ENCODE peak calls at places on chromosomes 4 and X, in five cellular contexts. K is CD14-positive monocyte, Z is fibroblast of the aortic adventitia, Y is esophagus squamous epithelium, J is nephron progenitor cell. T is an unnamed sample.

GRCh38 chr4:188408244-188409067 is 269.2 kb downstream of the TRIML1 start:
- DNase-seq in Y (no peak), J (no peak), Z (no peak), K (no peak), T (no peak)

GRCh38 chr4:22170353-22170752 is 221.8 kb upstream of the KCNIP4 start:
- DNase-seq in Y (no peak), J (no peak), Z (peak), K (no peak), T (no peak)

GRCh38 chr4:77849278-77849965 is 13.2 kb upstream of the MRPL1 start:
- DNase-seq in Z (no peak), Y (no peak), K (no peak), J (no peak), T (no peak)

GRCh38 chrX:39832211-39832610 is 265.5 kb downstream of the BCOR start:
- DNase-seq in J (no peak), K (no peak), Z (no peak), Y (no peak), T (no peak)

GRCh38 chr4:118124977-118125376 is 90.7 kb downstream of the NDST3 start:
- DNase-seq in Z (no peak), J (no peak), Y (no peak), K (no peak), T (no peak)

GRCh38 chrX:44945736-44946135 is 72.7 kb downstream of the KDM6A start:
- DNase-seq in K (no peak), Z (no peak), Y (no peak), J (no peak), T (no peak)

GRCh38 chr4:40672528-40673522 is 43.2 kb upstream of the RBM47 start:
- DNase-seq in Z (peak), K (peak), J (no peak), Y (no peak), T (no peak)

GRCh38 chr4:15116509-15117079 is 114.3 kb downstream of the CPEB2 start:
- DNase-seq in K (no peak), Z (no peak), Y (no peak), J (no peak), T (no peak)

GRCh38 chrX:10190367-10190766 is 33.6 kb downstream of the CLCN4 start:
- DNase-seq in J (peak), Z (peak), Y (no peak), K (no peak), T (no peak)

GRCh38 chr4:123248260-123248659 is 148.3 kb upstream of the SPRY1 start:
- DNase-seq in K (no peak), Z (peak), J (no peak), Y (no peak), T (no peak)

GRCh38 chr4:149176019-149176418 is 639.6 kb downstream of the IQCM start:
- DNase-seq in J (no peak), Z (no peak), Y (no peak), K (no peak), T (no peak)

GRCh38 chrX:66004928-66005831 is 34.7 kb downstream of the VSIG4 start:
- DNase-seq in Z (no peak), J (no peak), Y (no peak), K (no peak), T (no peak)

GRCh38 chrX:57313583-57314215 is 27.2 kb downstream of the FAAH2 start:
- DNase-seq in K (no peak), Y (no peak), Z (no peak), J (no peak), T (no peak)

GRCh38 chr4:56464581-56464980 is 2.8 kb upstream of the SRP72 start:
- DNase-seq in J (no peak), Y (no peak), K (no peak), Z (no peak), T (no peak)

GRCh38 chr4:138175337-138175794 is 66.8 kb downstream of the SLC7A11 start:
- DNase-seq in Y (no peak), J (no peak), Z (peak), K (no peak), T (no peak)

GRCh38 chr4:140048419-140049022 is 105.5 kb downstream of the MAML3 start:
- DNase-seq in K (no peak), Z (no peak), Y (no peak), J (no peak), T (no peak)

GRCh38 chr4:5865896-5866599 is 26.8 kb downstream of the CRMP1 start:
- DNase-seq in Z (no peak), J (no peak), K (no peak), Y (no peak), T (no peak)

GRCh38 chr4:42767669-42768068 is 110.8 kb upstream of the ATP8A1 start:
- DNase-seq in Y (no peak), K (no peak), J (no peak), Z (no peak), T (no peak)

GRCh38 chr4:107035711-107036601 is at the start of gene DKK2:
- DNase-seq in K (no peak), Y (no peak), Z (peak), J (peak), T (no peak)

GRCh38 chr4:139666735-139667266 is 1.2 kb downstream of the MGST2 start:
- DNase-seq in K (no peak), J (peak), Y (no peak), Z (peak), T (no peak)

GRCh38 chrX:129726307-129727111 is 12.3 kb upstream of the XPNPEP2 start:
- DNase-seq in Z (peak), Y (no peak), J (peak), K (no peak), T (peak)

GRCh38 chr4:152894673-152895072 is 41.5 kb upstream of the FHDC1 start:
- DNase-seq in J (no peak), Y (no peak), Z (peak), K (no peak), T (no peak)

GRCh38 chr4:128716325-128716724 is 93.2 kb upstream of the JADE1 start:
- DNase-seq in K (no peak), Y (no peak), Z (peak), J (no peak), T (no peak)

GRCh38 chrX:40471965-40472648 is 108.7 kb upstream of the ATP6AP2 start:
- DNase-seq in J (peak), K (no peak), Z (peak), Y (no peak), T (no peak)

GRCh38 chr4:125732682-125733081 is 417.9 kb downstream of the FAT4 start:
- DNase-seq in K (no peak), Y (no peak), J (no peak), Z (no peak), T (no peak)

GRCh38 chrX:19174401-19175025 is 52.2 kb upstream of the ADGRG2 start:
- DNase-seq in J (no peak), Z (peak), Y (no peak), K (no peak), T (no peak)

GRCh38 chr4:3745886-3746656 is 20.1 kb upstream of the ADRA2C start:
- DNase-seq in Y (no peak), J (no peak), Z (no peak), K (no peak), T (no peak)

GRCh38 chr4:148951346-148951745 is 509.1 kb upstream of the NR3C2 start:
- DNase-seq in Z (no peak), J (no peak), K (no peak), Y (no peak), T (no peak)

GRCh38 chr4:37561803-37562207 is 124.4 kb downstream of the RELL1 start:
- DNase-seq in Y (no peak), Z (peak), J (no peak), K (no peak), T (no peak)

GRCh38 chr4:17577660-17578481 is 873 bp downstream of the LAP3 start:
- DNase-seq in Y (no peak), K (no peak), Z (peak), J (peak), T (peak)

GRCh38 chr4:161376275-161376674 is 787.5 kb downstream of the FSTL5 start:
- DNase-seq in J (no peak), Y (no peak), Z (no peak), K (no peak), T (no peak)

GRCh38 chrX:36431819-36432218 is 512.3 kb downstream of the CFAP47 start:
- DNase-seq in Z (no peak), K (no peak), Y (no peak), J (no peak), T (no peak)

DNA sequence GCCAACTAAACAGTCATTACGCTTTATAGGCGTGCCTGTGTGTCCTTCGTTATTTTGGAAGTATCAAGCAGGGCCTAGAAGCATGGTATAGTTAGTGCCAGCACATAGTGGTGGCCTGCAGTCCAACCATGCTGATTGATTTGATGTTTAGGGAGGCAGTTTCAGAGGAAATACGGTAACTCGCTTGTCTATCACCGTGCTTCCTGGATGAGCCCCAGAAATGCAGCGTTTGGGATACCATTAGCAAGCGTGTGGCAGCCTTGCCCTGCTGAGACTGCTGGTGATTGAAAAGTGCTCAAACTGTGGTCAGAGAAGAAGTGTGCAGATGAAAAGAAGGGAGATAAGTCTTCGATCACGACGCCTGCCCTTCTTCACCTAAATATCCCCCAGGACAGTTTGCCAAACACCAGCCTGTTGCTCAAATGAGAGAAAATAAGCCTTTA is 158.4 kb downstream of the CHIC2 start:
- DNase-seq in Y (no peak), J (peak), K (no peak), Z (peak), T (no peak)
- TF ChIP-seq CTCF in Y (no peak), J (no peak), K (no peak), Z (no peak), T (no peak)

DNA sequence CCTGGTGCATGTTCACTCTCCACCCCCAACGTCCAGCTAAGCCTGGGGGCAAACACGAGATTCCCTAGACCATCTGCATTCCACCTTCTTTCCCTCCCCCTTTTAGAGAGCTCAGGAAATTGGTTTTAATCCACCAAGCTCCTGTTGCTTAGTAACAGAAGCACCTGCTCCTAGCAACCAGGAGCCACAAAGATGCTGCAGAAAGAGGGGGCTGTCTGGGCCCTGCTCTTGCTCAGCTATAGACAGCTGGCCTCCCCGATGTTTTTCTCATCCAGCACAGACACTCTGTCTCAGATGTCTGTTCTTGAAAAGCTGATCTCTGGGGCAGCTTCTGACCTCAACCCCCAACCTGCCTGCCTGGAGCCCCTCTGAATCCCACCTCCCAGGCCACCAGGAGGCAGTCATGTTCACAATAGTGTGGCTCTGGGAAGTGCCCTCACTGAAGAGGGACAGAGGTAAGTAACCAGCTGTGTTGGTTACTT is 71.5 kb downstream of the SLC16A2 start:
- DNase-seq in Z (no peak), K (no peak), J (peak), Y (no peak), T (no peak)
- TF ChIP-seq CTCF in Z (no peak), K (no peak), J (no peak), Y (no peak), T (no peak)

GRCh38 chr4:57635900-57636299 is 525.7 kb upstream of the IGFBP7 start:
- DNase-seq in J (no peak), Y (no peak), K (no peak), Z (no peak), T (no peak)

GRCh38 chr4:57640391-57641100 is 530.4 kb upstream of the IGFBP7 start:
- DNase-seq in J (no peak), Z (no peak), Y (no peak), K (no peak), T (no peak)

GRCh38 chr4:57639566-57640328 is 529.6 kb upstream of the IGFBP7 start:
- DNase-seq in Y (no peak), K (no peak), J (peak), Z (no peak), T (no peak)
- TF ChIP-seq CTCF in Y (no peak), K (no peak), J (no peak), Z (no peak), T (no peak)

DNA sequence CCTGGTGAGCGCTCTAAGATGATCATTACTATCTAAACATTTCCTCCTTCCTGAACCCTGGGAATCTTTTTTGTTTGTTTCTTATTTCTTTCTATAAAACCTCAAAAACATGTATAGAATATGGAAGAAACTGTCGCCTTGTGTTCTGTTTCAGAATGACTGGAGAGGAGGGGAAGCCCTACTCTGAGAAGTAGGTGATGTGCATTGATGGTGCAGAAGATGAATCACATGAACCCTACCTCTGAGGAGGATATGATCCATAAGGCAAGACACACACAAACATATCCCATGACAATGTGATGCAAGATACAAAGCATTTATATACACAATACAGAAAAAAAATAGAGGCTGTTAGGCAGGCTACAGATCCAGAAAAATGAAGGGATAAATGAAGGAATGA is 219.9 kb upstream of the GYPA start:
- DNase-seq in Z (no peak), J (no peak), K (no peak), Y (no peak), T (no peak)
- TF ChIP-seq CTCF in Z (no peak), J (no peak), K (no peak), Y (no peak), T (no peak)

DNA sequence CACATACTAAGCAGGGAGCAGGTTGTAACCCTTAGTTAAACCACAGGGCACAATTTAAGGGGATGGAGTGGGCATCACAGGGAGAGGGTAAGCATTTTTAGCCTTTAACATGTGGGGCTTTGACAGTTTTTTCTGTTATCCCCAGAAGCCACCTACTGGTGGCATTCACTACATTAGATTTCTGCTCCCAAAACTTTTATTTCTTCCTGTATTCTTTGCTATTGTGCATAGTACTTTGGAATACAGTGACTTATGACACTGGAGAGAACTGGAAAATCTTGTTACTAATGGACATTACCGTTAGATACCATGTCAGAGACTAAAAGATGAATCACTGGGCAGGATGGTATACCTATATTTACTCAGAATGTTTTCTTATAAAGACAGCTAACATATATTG is 7.3 kb downstream of the TRIM75 start:
- DNase-seq in J (no peak), K (no peak), Z (no peak), Y (no peak), T (no peak)
- TF ChIP-seq CTCF in J (no peak), K (no peak), Z (no peak), Y (peak), T (no peak)

DNA sequence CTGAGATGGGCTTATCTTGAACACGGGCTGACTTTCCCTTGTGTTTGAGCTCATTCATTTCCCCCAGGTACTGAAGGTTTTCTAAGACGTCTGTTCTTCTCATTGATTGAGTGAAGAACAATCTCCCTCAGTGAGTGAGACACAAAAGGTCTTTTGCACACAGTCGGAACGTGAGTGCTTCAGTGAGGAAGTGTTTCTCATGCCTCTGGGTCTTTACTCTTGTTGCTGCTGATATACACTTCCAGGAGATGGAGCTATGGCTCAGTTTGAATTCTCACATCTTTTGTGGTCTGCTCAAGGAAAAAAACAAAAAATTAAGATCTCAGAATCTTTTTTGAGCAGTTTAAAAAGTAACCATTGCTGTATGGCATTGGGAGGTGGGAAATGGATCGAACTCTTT is 981.9 kb upstream of the TENM3 start:
- DNase-seq in Z (no peak), K (no peak), J (no peak), Y (no peak), T (no peak)
- TF ChIP-seq CTCF in Z (no peak), K (no peak), J (peak), Y (no peak), T (no peak)

T was measured in thoracic aorta.